ENCODE peak calls at places on chromosome 13, in nine cellular contexts. F, Z, X, G, V, B, M, C and E are unnamed samples.

GRCh38 chr13:36918246-36919060 is 1.6 kb downstream of the SMAD9 start:
- DNase-seq in F (no peak), B (no peak), C (no peak), X (no peak), Z (no peak), V (no peak), M (no peak), G (no peak), E (no peak)

GRCh38 chr13:114140909-114141255 is 8.5 kb upstream of the RASA3 start:
- DNase-seq in X (no peak), Z (no peak), V (no peak), M (no peak), G (no peak), B (no peak), F (no peak), C (no peak), E (peak)

GRCh38 chr13:37039908-37040307 is 19.6 kb downstream of the SUPT20H start:
- DNase-seq in Z (no peak), B (no peak), C (no peak), X (no peak), G (no peak), V (no peak), M (no peak), F (no peak), E (no peak)

GRCh38 chr13:76048126-76048525 is 412.0 kb downstream of the LMO7 start:
- DNase-seq in C (no peak), V (no peak), M (no peak), G (no peak), X (no peak), Z (no peak), B (no peak), F (no peak), E (no peak)

GRCh38 chr13:79171131-79172061 is 234.7 kb downstream of the RBM26 start:
- DNase-seq in F (no peak), M (no peak), V (no peak), C (no peak), B (no peak), Z (no peak), X (no peak), G (no peak), E (no peak)

GRCh38 chr13:73585236-73585635 is 526.4 kb downstream of the KLF5 start:
- DNase-seq in V (no peak), M (no peak), C (no peak), B (no peak), Z (no peak), F (no peak), G (no peak), X (no peak), E (no peak)

GRCh38 chr13:41111454-41111853 is 21.1 kb downstream of the KBTBD6 start:
- DNase-seq in M (no peak), G (no peak), Z (no peak), B (no peak), X (no peak), V (peak), C (no peak), F (no peak), E (no peak)

GRCh38 chr13:30466358-30466714 is 600 bp upstream of the HMGB1 start:
- DNase-seq in V (peak), B (no peak), C (no peak), F (no peak), M (no peak), Z (no peak), G (no peak), X (no peak), E (no peak)

GRCh38 chr13:90246946-90247345 is 1100.5 kb upstream of the MIR17HG start:
- DNase-seq in X (no peak), G (no peak), F (no peak), B (no peak), M (no peak), V (no peak), Z (no peak), C (no peak), E (no peak)

GRCh38 chr13:75544681-75545333 is 4.8 kb upstream of the UCHL3 start:
- DNase-seq in M (no peak), B (no peak), F (no peak), Z (no peak), X (no peak), C (no peak), G (no peak), V (peak), E (no peak)

DNA sequence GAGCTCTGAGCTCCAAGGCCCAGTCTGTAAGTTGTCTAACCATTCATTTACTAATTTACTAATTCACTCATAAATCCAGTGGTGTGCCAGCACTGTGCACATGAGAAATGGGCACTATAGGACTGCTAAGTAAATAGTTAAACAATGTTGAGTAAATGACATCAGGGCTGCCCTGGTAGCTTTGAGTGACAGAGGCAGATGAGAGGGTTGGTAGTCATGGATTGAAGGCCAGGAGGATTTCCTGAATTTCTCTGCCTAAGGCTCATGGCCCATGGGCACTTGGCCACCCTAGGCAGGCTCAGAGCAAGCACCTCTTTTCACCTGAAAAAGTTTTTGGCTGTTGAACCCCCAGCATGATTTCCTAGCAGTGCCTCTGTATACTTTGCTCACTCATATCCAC is 216.9 kb upstream of the RXFP2 start:
- DNase-seq in V (no peak), G (no peak), Z (no peak), M (no peak), C (no peak), B (no peak), F (no peak), X (no peak), E (no peak)
- TF ChIP-seq CTCF in V (no peak), G (no peak), Z (no peak), M (no peak), C (no peak), B (no peak), F (no peak), X (no peak), E (no peak)

GRCh38 chr13:28551498-28551895 is 56.6 kb upstream of the FLT1 start:
- DNase-seq in M (no peak), X (no peak), F (no peak), V (no peak), Z (no peak), C (no peak), B (no peak), G (no peak), E (no peak)

GRCh38 chr13:28545583-28546333 is 50.8 kb upstream of the FLT1 start:
- DNase-seq in X (no peak), M (no peak), G (no peak), V (no peak), B (no peak), Z (no peak), F (no peak), C (no peak), E (no peak)

GRCh38 chr13:28548468-28548867 is 53.5 kb upstream of the FLT1 start:
- DNase-seq in V (no peak), M (no peak), G (no peak), X (no peak), C (no peak), B (no peak), F (no peak), Z (no peak), E (no peak)

GRCh38 chr13:28550721-28551497 is 56.0 kb upstream of the FLT1 start:
- DNase-seq in V (no peak), M (no peak), Z (no peak), F (no peak), X (no peak), G (no peak), B (no peak), C (no peak), E (no peak)

GRCh38 chr13:28548872-28549271 is 53.9 kb upstream of the FLT1 start:
- DNase-seq in M (no peak), B (no peak), F (no peak), V (no peak), X (no peak), G (no peak), C (no peak), Z (no peak), E (no peak)
- TF ChIP-seq CTCF in M (no peak), B (no peak), F (no peak), V (no peak), X (no peak), G (no peak), C (no peak), Z (no peak), E (no peak)

DNA sequence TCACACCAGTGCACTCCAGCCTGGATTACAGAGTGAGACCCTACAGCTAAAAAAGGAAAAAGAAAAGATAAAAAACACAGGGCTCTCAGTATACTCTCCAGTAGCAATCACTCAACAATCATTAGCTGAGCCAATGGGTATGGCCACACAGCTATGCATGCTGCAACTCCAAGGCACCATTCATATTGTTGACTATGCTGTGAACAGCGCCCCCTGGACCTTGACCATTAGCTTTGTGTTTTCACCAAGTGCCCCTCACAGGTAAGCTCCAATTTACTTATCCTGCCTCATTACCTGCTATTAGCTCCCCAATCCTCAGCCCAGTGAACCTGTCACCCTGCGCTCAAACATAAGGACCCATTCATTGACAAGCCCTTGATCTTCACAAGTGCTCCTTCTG is 35.8 kb downstream of the ZIC5 start:
- DNase-seq in M (no peak), C (no peak), V (no peak), B (no peak), G (no peak), Z (no peak), X (no peak), F (no peak), E (no peak)
- TF ChIP-seq CTCF in M (no peak), C (no peak), V (no peak), B (no peak), G (no peak), Z (no peak), X (no peak), F (no peak), E (no peak)

GRCh38 chr13:21033866-21034601 is 27.4 kb downstream of the LATS2 start:
- DNase-seq in V (peak), M (peak), X (no peak), B (no peak), Z (no peak), F (no peak), G (no peak), C (peak), E (peak)

GRCh38 chr13:21032656-21033055 is 28.7 kb downstream of the LATS2 start:
- DNase-seq in B (no peak), G (no peak), V (no peak), C (no peak), X (no peak), F (no peak), M (no peak), Z (no peak), E (peak)

GRCh38 chr13:21037656-21038055 is 23.7 kb downstream of the LATS2 start:
- DNase-seq in Z (no peak), X (no peak), M (no peak), B (no peak), V (no peak), C (no peak), F (no peak), G (no peak), E (peak)

GRCh38 chr13:21033224-21033855 is 28.0 kb downstream of the LATS2 start:
- DNase-seq in X (no peak), M (peak), F (no peak), B (peak), V (peak), Z (no peak), C (peak), G (no peak), E (peak)

DNA sequence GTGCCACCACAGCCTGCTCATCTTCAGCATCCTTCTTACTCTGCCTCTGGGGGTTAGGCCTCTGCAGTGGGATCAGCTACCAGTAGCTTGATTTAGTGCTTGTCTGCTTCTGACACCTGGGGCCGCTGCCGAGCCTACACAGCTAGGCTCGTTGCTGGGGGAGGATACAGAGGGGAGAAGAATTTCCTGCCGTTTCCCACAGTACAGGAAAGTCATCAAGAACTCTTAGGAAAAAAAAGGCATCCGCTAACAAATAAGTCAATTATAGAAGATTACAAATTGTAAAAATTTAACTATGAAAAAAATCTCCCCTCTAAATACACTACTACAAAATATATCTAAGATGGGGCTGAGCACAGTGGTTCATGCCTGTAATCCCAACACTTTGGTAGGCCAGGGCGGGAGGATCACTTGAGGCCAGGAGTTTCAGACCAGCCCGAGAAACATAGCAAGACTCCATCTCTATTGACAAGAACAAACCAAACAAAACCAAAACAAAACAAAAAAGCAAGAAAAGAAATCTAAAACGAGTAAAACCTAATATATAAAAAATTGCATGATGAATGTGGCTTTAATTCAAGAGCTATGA is 26.7 kb downstream of the LATS2 start:
- DNase-seq in B (peak), G (no peak), V (peak), M (no peak), F (no peak), X (no peak), Z (no peak), C (peak), E (peak)
- TF ChIP-seq CTCF in B (peak), G (no peak), V (peak), M (no peak), F (no peak), X (no peak), Z (no peak), C (no peak), E (no peak)

DNA sequence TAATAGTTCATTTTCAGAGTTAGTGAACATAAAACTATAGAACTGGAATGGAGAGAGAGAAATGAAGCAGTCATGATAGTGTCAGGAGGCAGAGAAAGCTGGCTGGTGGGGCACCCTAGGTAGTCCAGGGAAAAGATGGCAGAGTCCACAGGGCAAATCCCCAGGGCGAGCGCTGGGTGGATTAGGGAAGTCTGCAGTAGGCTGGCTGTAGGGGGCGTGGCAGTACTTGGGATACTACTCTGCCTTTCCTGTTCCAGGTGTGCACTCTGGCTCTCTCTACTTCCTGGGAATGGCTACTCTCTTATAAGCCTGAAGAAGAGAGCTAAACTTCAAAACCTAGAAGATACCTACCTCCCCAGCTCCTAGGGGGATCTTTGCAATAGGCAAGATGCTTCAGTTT is 232.9 kb upstream of the SLC10A2 start:
- DNase-seq in M (no peak), G (no peak), F (no peak), X (no peak), C (no peak), B (no peak), V (no peak), Z (no peak), E (no peak)
- TF ChIP-seq CTCF in M (no peak), G (no peak), F (no peak), X (no peak), C (no peak), B (no peak), V (no peak), Z (no peak), E (no peak)

GRCh38 chr13:99473515-99473914 is 27.8 kb upstream of the TM9SF2 start:
- DNase-seq in C (no peak), M (no peak), F (no peak), X (no peak), V (no peak), B (no peak), G (no peak), Z (no peak), E (no peak)
- TF ChIP-seq CTCF in C (no peak), M (no peak), F (no peak), X (no peak), V (no peak), B (no peak), G (no peak), Z (no peak), E (no peak)

DNA sequence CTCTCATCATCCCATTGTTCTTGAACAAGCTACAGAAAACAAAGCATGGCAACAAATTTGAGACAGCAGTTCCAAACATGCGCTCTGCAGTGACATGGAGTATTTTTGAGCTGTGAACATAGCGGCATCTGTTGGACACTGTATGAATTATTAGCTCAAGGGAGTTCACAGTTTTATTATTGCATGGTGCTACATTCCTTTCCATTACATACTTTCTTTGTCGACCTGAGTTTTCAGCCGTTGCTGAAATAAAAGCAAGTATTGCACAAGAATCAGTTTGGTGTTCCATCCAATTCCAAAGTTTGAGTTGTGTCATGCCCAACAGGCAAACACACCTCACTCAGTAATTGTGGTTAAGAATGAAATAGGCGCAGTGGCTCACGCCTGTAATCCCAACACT is 30.1 kb upstream of the METTL21C start:
- DNase-seq in B (no peak), X (no peak), C (peak), G (no peak), V (peak), Z (no peak), F (no peak), M (no peak), E (no peak)
- TF ChIP-seq CTCF in B (peak), X (no peak), C (no peak), G (peak), V (peak), Z (no peak), F (no peak), M (peak), E (peak)